ENCODE peak calls at places on chromosomes 1 and 21, in four cellular contexts. M is cardiac fibroblast, J is hepatocyte, S is fibroblast of the aortic adventitia. D is an unnamed sample.

GRCh38 chr1:74395492-74395891 is 116.9 kb downstream of the LRRC53 start:
- DNase-seq in J (no peak), M (no peak), S (no peak), D (peak)

GRCh38 chr1:21308847-21309652 is 18.8 kb upstream of the ECE1 start:
- DNase-seq in J (no peak), S (peak), M (peak), D (peak)

GRCh38 chr1:201982923-201983805 is 716 bp downstream of the RNPEP start:
- DNase-seq in J (peak), M (peak), S (peak), D (peak)

GRCh38 chr1:174971466-174971865 is 28.3 kb upstream of the CACYBP start:
- DNase-seq in S (no peak), M (no peak), J (no peak), D (no peak)

GRCh38 chr1:25502957-25503356 is 40.4 kb upstream of the LDLRAP1 start:
- DNase-seq in S (peak), J (peak), M (peak), D (peak)

GRCh38 chr1:51957618-51958017 is 32.9 kb downstream of the RAB3B start:
- DNase-seq in S (no peak), J (no peak), M (no peak), D (no peak)

GRCh38 chr1:77543822-77544448 is 138.5 kb downstream of the ZZZ3 start:
- DNase-seq in M (peak), J (no peak), S (no peak), D (no peak)

GRCh38 chr1:150295476-150295875 is 1.8 kb downstream of the MRPS21 start:
- DNase-seq in M (no peak), J (no peak), S (no peak), D (peak)

GRCh38 chr1:248924696-248925532 is 18.9 kb downstream of the PGBD2 start:
- DNase-seq in S (peak), J (peak), M (peak), D (peak)

GRCh38 chr21:21137986-21138385 is 139.8 kb downstream of the NCAM2 start:
- DNase-seq in M (peak), S (peak), J (no peak), D (peak)

GRCh38 chr1:26546375-26546774 is 16.8 kb downstream of the RPS6KA1 start:
- DNase-seq in J (no peak), S (no peak), M (no peak), D (peak)

GRCh38 chr1:105565006-105565405 is 1491.5 kb upstream of the PRMT6 start:
- DNase-seq in M (no peak), S (no peak), J (no peak), D (no peak)

GRCh38 chr21:33881689-33882440 is 33.7 kb downstream of the ATP5PO start:
- DNase-seq in J (no peak), S (no peak), M (no peak), D (no peak)

GRCh38 chr1:9426291-9426711 is 113.0 kb upstream of the SLC25A33 start:
- DNase-seq in M (peak), J (no peak), S (no peak), D (no peak)

GRCh38 chr1:29474274-29474824 is 238.0 kb downstream of the PTPRU start:
- DNase-seq in J (peak), M (no peak), S (no peak), D (no peak)

GRCh38 chr1:174276087-174276486 is 116.8 kb downstream of the RABGAP1L start:
- DNase-seq in M (no peak), J (no peak), S (no peak), D (no peak)

GRCh38 chr1:13965770-13966398 is 265.9 kb downstream of the PRDM2 start:
- DNase-seq in J (peak), S (peak), M (peak), D (peak)

GRCh38 chr1:201903135-201903534 is 14.4 kb downstream of the SHISA4 start:
- DNase-seq in J (peak), S (peak), M (peak), D (peak)

GRCh38 chr1:7915826-7916225 is 24.8 kb downstream of the TNFRSF9 start:
- DNase-seq in J (no peak), M (no peak), S (no peak), D (no peak)

GRCh38 chr1:38589036-38589435 is 270.5 kb downstream of the RRAGC start:
- DNase-seq in J (no peak), S (peak), M (no peak), D (peak)

GRCh38 chr1:42689912-42690311 is 7.7 kb downstream of the YBX1 start:
- DNase-seq in S (no peak), M (no peak), J (no peak), D (no peak)

GRCh38 chr1:77398115-77398514 is 116.3 kb downstream of the AK5 start:
- DNase-seq in M (no peak), S (no peak), J (no peak), D (no peak)

GRCh38 chr1:94871031-94871430 is 50.9 kb downstream of the SLC44A3 start:
- DNase-seq in M (peak), S (peak), J (no peak), D (peak)

GRCh38 chr21:31045841-31046240 is 7.6 kb upstream of the KRTAP19-8 start:
- DNase-seq in S (no peak), M (no peak), J (no peak), D (no peak)

GRCh38 chr21:38813554-38813953 is 7.8 kb downstream of the ETS2 start:
- DNase-seq in M (no peak), S (no peak), J (no peak), D (no peak)
- H3K4me3 ChIP-seq in M (no peak), S (no peak), J (no peak), D (no peak)

GRCh38 chr1:45643341-45643740 is 19.5 kb upstream of the CCDC17 start:
- DNase-seq in S (no peak), J (no peak), M (no peak), D (no peak)

GRCh38 chr1:45640293-45640692 is 16.4 kb upstream of the CCDC17 start:
- DNase-seq in S (no peak), J (no peak), M (no peak), D (no peak)

GRCh38 chr1:45644661-45645060 is 20.8 kb upstream of the CCDC17 start:
- DNase-seq in J (no peak), S (no peak), M (no peak), D (no peak)

GRCh38 chr1:45647248-45648021 is 23.6 kb upstream of the CCDC17 start:
- DNase-seq in M (peak), J (no peak), S (peak), D (no peak)

GRCh38 chr1:45643978-45644377 is 20.1 kb upstream of the CCDC17 start:
- DNase-seq in S (no peak), M (no peak), J (peak), D (no peak)
- TF ChIP-seq CTCF in S (no peak), M (peak), J (peak), D (no peak)

GRCh38 chr1:203692565-203693470 is 66.2 kb downstream of the ATP2B4 start:
- DNase-seq in J (peak), S (peak), M (peak), D (peak)
- H3K4me3 ChIP-seq in J (no peak), S (no peak), M (no peak), D (no peak)

GRCh38 chr1:156134716-156135435 is 18.5 kb upstream of the SEMA4A start:
- DNase-seq in M (no peak), S (no peak), J (no peak), D (no peak)

GRCh38 chr1:156129687-156130577 is 15.4 kb downstream of the LMNA start:
- DNase-seq in S (peak), J (peak), M (peak), D (peak)

GRCh38 chr1:156128749-156129682 is 14.5 kb downstream of the LMNA start:
- DNase-seq in S (peak), J (peak), M (peak), D (peak)

GRCh38 chr1:156126701-156127534 is 12.4 kb downstream of the LMNA start:
- DNase-seq in J (peak), M (peak), S (peak), D (peak)

DNA sequence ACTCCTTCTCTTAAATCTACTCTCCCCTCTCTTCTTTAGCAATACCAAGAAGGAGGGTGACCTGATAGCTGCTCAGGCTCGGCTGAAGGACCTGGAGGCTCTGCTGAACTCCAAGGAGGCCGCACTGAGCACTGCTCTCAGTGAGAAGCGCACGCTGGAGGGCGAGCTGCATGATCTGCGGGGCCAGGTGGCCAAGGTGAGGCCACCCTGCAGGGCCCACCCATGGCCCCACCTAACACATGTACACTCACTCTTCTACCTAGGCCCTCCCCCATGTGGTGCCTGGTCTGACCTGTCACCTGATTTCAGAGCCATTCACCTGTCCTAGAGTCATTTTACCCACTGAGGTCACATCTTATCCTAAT is 16.0 kb downstream of the LMNA start:
- DNase-seq in J (no peak), M (no peak), S (no peak), D (no peak)
- TF ChIP-seq CTCF in J (no peak), M (no peak), S (no peak), D (no peak)

D was measured in fibroblast of mammary gland.